ENCODE peak calls at places on chromosomes 11 and 22, in ten cellular contexts. One of them, this sample, is unnamed.

GRCh38 chr11:132158091-132158490 is 787.7 kb downstream of the NTM start:
- DNase-seq in left ventricle myocardium inferior: no peak
- DNase-seq in lung: no peak
- DNase-seq in Peyer's patch: no peak
- DNase-seq in AG04450: no peak
- DNase-seq in heart right ventricle: no peak
- DNase-seq in esophagus squamous epithelium: no peak
- DNase-seq in astrocyte: no peak
- DNase-seq in psoas muscle: no peak
- DNase-seq in thoracic aorta: no peak
- DNase-seq in this sample: no peak

GRCh38 chr11:76228122-76229000 is 22.1 kb upstream of the WNT11 start:
- DNase-seq in left ventricle myocardium inferior: no peak
- DNase-seq in lung: no peak
- DNase-seq in Peyer's patch: peak; percentile 62
- DNase-seq in AG04450: no peak
- DNase-seq in heart right ventricle: no peak
- DNase-seq in esophagus squamous epithelium: no peak
- DNase-seq in astrocyte: no peak
- DNase-seq in psoas muscle: peak; percentile 36
- DNase-seq in thoracic aorta: no peak
- DNase-seq in this sample: peak; percentile 80

GRCh38 chr11:93743316-93743715 is 1.8 kb downstream of the C11orf54 start:
- DNase-seq in left ventricle myocardium inferior: no peak
- DNase-seq in lung: no peak
- DNase-seq in Peyer's patch: no peak
- DNase-seq in AG04450: no peak
- DNase-seq in heart right ventricle: no peak
- DNase-seq in esophagus squamous epithelium: no peak
- DNase-seq in astrocyte: no peak
- DNase-seq in psoas muscle: no peak
- DNase-seq in thoracic aorta: no peak
- DNase-seq in this sample: no peak

GRCh38 chr22:26526165-26526564 is 13.9 kb upstream of the TFIP11 start:
- DNase-seq in left ventricle myocardium inferior: no peak
- DNase-seq in lung: no peak
- DNase-seq in Peyer's patch: no peak
- DNase-seq in AG04450: no peak
- DNase-seq in heart right ventricle: no peak
- DNase-seq in esophagus squamous epithelium: no peak
- DNase-seq in astrocyte: no peak
- DNase-seq in psoas muscle: no peak
- DNase-seq in thoracic aorta: no peak
- DNase-seq in this sample: no peak

GRCh38 chr11:19093976-19094375 is 23.0 kb upstream of the ZDHHC13 start:
- DNase-seq in left ventricle myocardium inferior: no peak
- DNase-seq in lung: no peak
- DNase-seq in Peyer's patch: no peak
- DNase-seq in AG04450: no peak
- DNase-seq in heart right ventricle: no peak
- DNase-seq in esophagus squamous epithelium: no peak
- DNase-seq in astrocyte: peak; percentile 73
- DNase-seq in psoas muscle: no peak
- DNase-seq in thoracic aorta: no peak
- DNase-seq in this sample: no peak

GRCh38 chr11:39374963-39375698 is 2084.3 kb downstream of the LRRC4C start:
- DNase-seq in left ventricle myocardium inferior: no peak
- DNase-seq in lung: no peak
- DNase-seq in Peyer's patch: no peak
- DNase-seq in AG04450: no peak
- DNase-seq in heart right ventricle: no peak
- DNase-seq in esophagus squamous epithelium: no peak
- DNase-seq in astrocyte: no peak
- DNase-seq in psoas muscle: no peak
- DNase-seq in thoracic aorta: no peak
- DNase-seq in this sample: no peak

GRCh38 chr11:121367434-121367833 is 74.9 kb downstream of the SC5D start:
- DNase-seq in left ventricle myocardium inferior: no peak
- DNase-seq in lung: no peak
- DNase-seq in Peyer's patch: no peak
- DNase-seq in AG04450: no peak
- DNase-seq in heart right ventricle: no peak
- DNase-seq in esophagus squamous epithelium: no peak
- DNase-seq in astrocyte: no peak
- DNase-seq in psoas muscle: no peak
- DNase-seq in thoracic aorta: no peak
- DNase-seq in this sample: no peak

GRCh38 chr11:45662665-45663485 is 2.5 kb downstream of the CHST1 start:
- DNase-seq in left ventricle myocardium inferior: no peak
- DNase-seq in lung: no peak
- DNase-seq in Peyer's patch: no peak
- DNase-seq in AG04450: peak; percentile 49
- DNase-seq in heart right ventricle: no peak
- DNase-seq in esophagus squamous epithelium: no peak
- DNase-seq in astrocyte: peak; percentile 82
- DNase-seq in psoas muscle: no peak
- DNase-seq in thoracic aorta: peak; percentile 49
- DNase-seq in this sample: no peak

GRCh38 chr22:21866821-21867527 is 471 bp downstream of the MAPK1 start:
- DNase-seq in left ventricle myocardium inferior: peak; percentile 26
- DNase-seq in lung: no peak
- DNase-seq in Peyer's patch: no peak
- DNase-seq in AG04450: no peak
- DNase-seq in heart right ventricle: no peak
- DNase-seq in esophagus squamous epithelium: no peak
- DNase-seq in astrocyte: no peak
- DNase-seq in psoas muscle: no peak
- DNase-seq in thoracic aorta: no peak
- DNase-seq in this sample: peak; percentile 61

GRCh38 chr22:49550766-49551362 is 276.8 kb downstream of the BRD1 start:
- DNase-seq in left ventricle myocardium inferior: no peak
- DNase-seq in lung: no peak
- DNase-seq in Peyer's patch: no peak
- DNase-seq in AG04450: no peak
- DNase-seq in heart right ventricle: no peak
- DNase-seq in esophagus squamous epithelium: no peak
- DNase-seq in astrocyte: no peak
- DNase-seq in psoas muscle: no peak
- DNase-seq in thoracic aorta: no peak
- DNase-seq in this sample: no peak

GRCh38 chr11:48093795-48094642 is 113.7 kb downstream of the PTPRJ start:
- DNase-seq in left ventricle myocardium inferior: no peak
- DNase-seq in lung: no peak
- DNase-seq in Peyer's patch: no peak
- DNase-seq in AG04450: no peak
- DNase-seq in heart right ventricle: no peak
- DNase-seq in esophagus squamous epithelium: no peak
- DNase-seq in astrocyte: peak; percentile 33
- DNase-seq in psoas muscle: no peak
- DNase-seq in thoracic aorta: no peak
- DNase-seq in this sample: peak; percentile 84

GRCh38 chr11:93160156-93160555 is 37.6 kb downstream of the SLC36A4 start:
- DNase-seq in left ventricle myocardium inferior: no peak
- DNase-seq in lung: no peak
- DNase-seq in Peyer's patch: no peak
- DNase-seq in AG04450: no peak
- DNase-seq in heart right ventricle: no peak
- DNase-seq in esophagus squamous epithelium: no peak
- DNase-seq in astrocyte: no peak
- DNase-seq in psoas muscle: no peak
- DNase-seq in thoracic aorta: no peak
- DNase-seq in this sample: no peak

GRCh38 chr11:133898770-133899115 is 53.4 kb upstream of the SPATA19 start:
- DNase-seq in left ventricle myocardium inferior: no peak
- DNase-seq in lung: no peak
- DNase-seq in Peyer's patch: peak; percentile 24
- DNase-seq in AG04450: no peak
- DNase-seq in heart right ventricle: no peak
- DNase-seq in esophagus squamous epithelium: no peak
- DNase-seq in astrocyte: no peak
- DNase-seq in psoas muscle: no peak
- DNase-seq in thoracic aorta: no peak
- DNase-seq in this sample: no peak

DNA sequence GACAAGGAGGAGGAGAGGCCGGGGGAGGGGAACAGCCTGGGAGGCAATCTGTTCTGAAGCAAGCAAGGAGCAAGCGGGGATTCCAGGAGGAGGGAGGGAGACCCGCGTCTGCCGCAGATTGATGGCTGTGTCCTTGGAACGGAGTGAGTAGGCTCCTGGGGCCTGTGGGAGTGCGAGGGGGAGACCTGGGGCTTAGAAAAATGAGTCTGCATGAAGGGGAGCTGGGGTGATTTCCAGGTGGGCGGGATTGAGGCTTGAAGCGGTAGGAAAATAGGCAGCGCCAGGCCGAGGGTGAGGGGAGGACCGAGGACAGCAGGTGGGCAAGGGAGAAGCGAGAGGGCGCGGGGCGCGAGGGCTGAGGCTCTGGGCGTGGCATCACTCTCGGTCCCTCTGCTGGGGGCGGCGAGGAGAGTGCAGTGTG is 1.6 kb upstream of the LRRC55 start:
- DNase-seq in left ventricle myocardium inferior: no peak
- DNase-seq in lung: no peak
- DNase-seq in Peyer's patch: no peak
- DNase-seq in AG04450: no peak
- DNase-seq in heart right ventricle: no peak
- DNase-seq in esophagus squamous epithelium: no peak
- DNase-seq in astrocyte: no peak
- DNase-seq in psoas muscle: no peak
- DNase-seq in thoracic aorta: no peak
- DNase-seq in this sample: no peak
- H3K4me3 ChIP-seq in left ventricle myocardium inferior: peak overlapping the region; percentile 26
- H3K4me3 ChIP-seq in lung: no peak overlapping the region
- H3K4me3 ChIP-seq in Peyer's patch: no peak overlapping the region
- H3K4me3 ChIP-seq in AG04450: no peak overlapping the region
- H3K4me3 ChIP-seq in heart right ventricle: peak overlapping the region; percentile 5
- H3K4me3 ChIP-seq in esophagus squamous epithelium: no peak overlapping the region
- H3K4me3 ChIP-seq in astrocyte: no peak overlapping the region
- H3K4me3 ChIP-seq in psoas muscle: no peak overlapping the region
- H3K4me3 ChIP-seq in thoracic aorta: no peak overlapping the region
- H3K4me3 ChIP-seq in this sample: no peak overlapping the region

GRCh38 chr22:38203855-38204497 is 2.2 kb downstream of the MAFF start:
- DNase-seq in left ventricle myocardium inferior: no peak
- DNase-seq in lung: no peak
- DNase-seq in Peyer's patch: no peak
- DNase-seq in AG04450: no peak
- DNase-seq in heart right ventricle: no peak
- DNase-seq in esophagus squamous epithelium: no peak
- DNase-seq in astrocyte: peak; percentile 48
- DNase-seq in psoas muscle: no peak
- DNase-seq in thoracic aorta: no peak
- DNase-seq in this sample: no peak
- H3K27ac ChIP-seq in left ventricle myocardium inferior: peak overlapping the region; percentile 97
- H3K27ac ChIP-seq in lung: no peak overlapping the region
- H3K27ac ChIP-seq in Peyer's patch: peak overlapping the region; percentile 89
- H3K27ac ChIP-seq in AG04450: peak overlapping the region; percentile 95
- H3K27ac ChIP-seq in heart right ventricle: peak overlapping the region; percentile 100
- H3K27ac ChIP-seq in esophagus squamous epithelium: peak overlapping the region; percentile 100
- H3K27ac ChIP-seq in astrocyte: peak overlapping the region; percentile 99
- H3K27ac ChIP-seq in psoas muscle: peak overlapping the region; percentile 95
- H3K27ac ChIP-seq in thoracic aorta: peak overlapping the region; percentile 100
- H3K27ac ChIP-seq in this sample: peak overlapping the region; percentile 100

DNA sequence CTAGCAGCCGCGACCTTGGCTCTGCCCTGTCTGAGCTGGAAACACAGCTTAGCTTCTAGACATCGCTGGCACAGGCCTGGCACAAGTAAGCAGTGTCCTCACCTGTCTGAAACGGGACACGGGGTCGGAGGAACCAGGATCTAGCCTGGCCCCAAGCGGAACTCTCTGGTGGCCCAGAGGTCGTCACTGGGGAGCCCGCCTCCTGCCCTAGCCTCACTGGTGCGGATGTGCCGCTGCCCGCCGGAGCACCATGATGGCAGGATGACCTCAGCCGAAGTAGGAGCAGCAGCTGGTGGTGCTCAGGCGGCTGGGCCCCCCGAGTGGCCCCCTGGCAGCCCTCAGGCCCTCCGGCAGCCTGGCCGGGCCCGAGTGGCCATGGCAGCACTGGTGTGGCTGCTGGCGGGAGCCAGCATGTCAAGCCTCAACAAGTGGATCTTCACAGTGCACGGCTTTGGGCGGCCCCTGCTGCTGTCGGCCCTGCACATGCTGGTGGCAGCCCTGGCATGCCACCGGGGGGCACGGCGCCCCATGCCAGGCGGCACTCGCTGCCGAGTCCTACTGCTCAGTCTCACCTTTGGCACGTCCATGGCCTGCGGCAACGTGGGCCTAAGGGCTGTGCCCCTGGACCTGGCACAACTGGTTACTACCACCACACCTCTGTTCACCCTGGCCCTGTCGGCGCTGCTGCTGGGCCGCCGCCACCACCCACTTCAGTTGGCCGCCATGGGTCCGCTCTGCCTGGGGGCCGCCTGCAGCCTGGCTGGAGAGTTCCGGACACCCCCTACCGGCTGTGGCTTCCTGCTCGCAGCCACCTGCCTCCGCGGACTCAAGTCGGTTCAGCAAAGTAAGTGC is 871 bp downstream of the SLC35E4 start:
- DNase-seq in left ventricle myocardium inferior: peak; percentile 29
- DNase-seq in lung: no peak
- DNase-seq in Peyer's patch: peak; percentile 56
- DNase-seq in AG04450: no peak
- DNase-seq in heart right ventricle: peak; percentile 27
- DNase-seq in esophagus squamous epithelium: no peak
- DNase-seq in astrocyte: peak; percentile 6
- DNase-seq in psoas muscle: peak; percentile 71
- DNase-seq in thoracic aorta: no peak
- DNase-seq in this sample: peak; percentile 35
- TF ChIP-seq CTCF in left ventricle myocardium inferior: no peak
- TF ChIP-seq CTCF in lung: no peak
- TF ChIP-seq CTCF in Peyer's patch: no peak
- TF ChIP-seq CTCF in AG04450: peak; percentile 16
- TF ChIP-seq CTCF in heart right ventricle: no peak
- TF ChIP-seq CTCF in esophagus squamous epithelium: no peak
- TF ChIP-seq CTCF in astrocyte: no peak
- TF ChIP-seq CTCF in psoas muscle: peak; percentile 23
- TF ChIP-seq CTCF in thoracic aorta: no peak
- TF ChIP-seq CTCF in this sample: no peak

DNA sequence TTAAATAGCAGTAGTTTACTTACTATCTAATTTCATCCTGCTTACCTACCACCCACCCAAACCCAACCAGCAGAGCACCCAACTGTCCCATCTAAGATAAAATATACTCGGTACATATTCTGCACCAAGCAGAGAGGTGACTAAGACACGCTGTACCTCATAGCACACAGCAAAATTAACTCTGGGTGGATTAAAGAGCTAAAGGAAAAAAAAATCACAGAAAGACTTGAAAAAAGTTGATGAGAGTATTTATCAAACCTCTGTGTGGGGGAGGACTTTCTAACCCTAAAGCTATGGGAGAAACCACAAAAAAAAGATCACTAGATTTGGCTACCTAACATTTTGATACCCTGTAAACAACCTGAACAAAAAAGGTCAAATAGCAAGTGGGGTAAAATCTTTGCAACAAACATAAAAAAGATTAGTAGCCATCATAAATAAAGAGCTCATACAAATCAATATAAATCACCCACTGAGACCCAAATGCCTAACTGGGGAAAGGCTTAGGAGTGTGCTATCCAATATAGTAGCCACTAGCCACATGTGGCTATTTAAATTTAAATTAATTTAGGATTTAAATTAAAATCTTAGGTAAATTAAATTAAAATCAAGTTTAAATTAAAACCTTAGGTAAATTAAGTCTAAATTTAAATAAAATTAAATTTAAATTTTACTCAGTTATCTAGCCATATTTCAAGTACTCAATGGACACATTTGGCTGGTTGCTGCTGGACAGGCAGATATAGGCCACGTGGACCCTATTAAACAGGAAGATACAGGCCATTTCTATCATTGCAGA is 25.6 kb upstream of the CD5 start:
- DNase-seq in left ventricle myocardium inferior: no peak
- DNase-seq in lung: no peak
- DNase-seq in Peyer's patch: no peak
- DNase-seq in AG04450: no peak
- DNase-seq in heart right ventricle: no peak
- DNase-seq in esophagus squamous epithelium: no peak
- DNase-seq in astrocyte: no peak
- DNase-seq in psoas muscle: no peak
- DNase-seq in thoracic aorta: no peak
- DNase-seq in this sample: no peak
- H3K4me3 ChIP-seq in left ventricle myocardium inferior: no peak overlapping the region
- H3K4me3 ChIP-seq in lung: no peak overlapping the region
- H3K4me3 ChIP-seq in Peyer's patch: no peak overlapping the region
- H3K4me3 ChIP-seq in AG04450: no peak overlapping the region
- H3K4me3 ChIP-seq in heart right ventricle: no peak overlapping the region
- H3K4me3 ChIP-seq in esophagus squamous epithelium: no peak overlapping the region
- H3K4me3 ChIP-seq in astrocyte: no peak overlapping the region
- H3K4me3 ChIP-seq in psoas muscle: no peak overlapping the region
- H3K4me3 ChIP-seq in thoracic aorta: no peak overlapping the region
- H3K4me3 ChIP-seq in this sample: no peak overlapping the region